ENCODE peak calls at places on chromosome 17, in five cellular contexts. Q is A549, S is hepatocyte, H is fibroblast of lung, K is GM23248. G is an unnamed sample.

GRCh38 chr17:60601443-60602384 is 1.7 kb downstream of the PPM1D start:
- DNase-seq in S (peak), Q (peak), H (peak), K (peak), G (peak)

GRCh38 chr17:47949197-47949759 is 7.9 kb downstream of the PNPO start:
- DNase-seq in S (peak), Q (peak), H (peak), K (peak), G (peak)

GRCh38 chr17:81236784-81237183 is 2.1 kb downstream of the TEPSIN start:
- DNase-seq in Q (no peak), K (no peak), H (no peak), S (no peak), G (no peak)

GRCh38 chr17:45405250-45406086 is 27.2 kb downstream of the ARHGAP27 start:
- DNase-seq in Q (peak), K (peak), H (no peak), S (peak), G (no peak)

GRCh38 chr17:44331249-44331760 is 6.7 kb upstream of the SLC25A39 start:
- DNase-seq in S (peak), H (peak), K (peak), Q (peak), G (peak)

GRCh38 chr17:35089846-35090193 is 26.3 kb upstream of the RFFL start:
- DNase-seq in H (no peak), S (peak), Q (peak), K (peak), G (no peak)

GRCh38 chr17:10316986-10317834 is 55.6 kb downstream of the MYH13 start:
- DNase-seq in Q (peak), K (peak), H (peak), S (peak), G (peak)

GRCh38 chr17:35978346-35978745 is 3.0 kb downstream of the CCL16 start:
- DNase-seq in K (no peak), S (no peak), Q (no peak), H (no peak), G (no peak)

GRCh38 chr17:82213251-82214011 is 789 bp upstream of the CCDC57 start:
- DNase-seq in K (peak), H (peak), S (peak), Q (peak), G (no peak)

GRCh38 chr17:74773414-74773813 is 2.7 kb downstream of the NAT9 start:
- DNase-seq in H (no peak), S (no peak), Q (no peak), K (no peak), G (no peak)

GRCh38 chr17:82559779-82560642 is 40.5 kb downstream of the FOXK2 start:
- DNase-seq in H (no peak), Q (no peak), K (no peak), S (no peak), G (no peak)

GRCh38 chr17:56779306-56779705 is 54.4 kb downstream of the C17orf67 start:
- DNase-seq in S (no peak), K (peak), Q (no peak), H (no peak), G (no peak)

GRCh38 chr17:63592797-63593196 is 7.9 kb upstream of the TACO1 start:
- DNase-seq in S (no peak), Q (no peak), H (no peak), K (no peak), G (no peak)

GRCh38 chr17:62950067-62950466 is 16.0 kb upstream of the TANC2 start:
- DNase-seq in Q (peak), K (peak), H (peak), S (peak), G (no peak)

GRCh38 chr17:82272495-82273326 is 789 bp downstream of the CSNK1D start:
- DNase-seq in K (peak), Q (no peak), H (no peak), S (peak), G (peak)

GRCh38 chr17:70137451-70138230 is 31.7 kb upstream of the KCNJ2 start:
- DNase-seq in H (peak), Q (peak), S (peak), K (peak), G (peak)

GRCh38 chr17:57257213-57257873 is 1.0 kb downstream of the MSI2 start:
- DNase-seq in H (no peak), K (peak), S (no peak), Q (no peak), G (peak)

DNA sequence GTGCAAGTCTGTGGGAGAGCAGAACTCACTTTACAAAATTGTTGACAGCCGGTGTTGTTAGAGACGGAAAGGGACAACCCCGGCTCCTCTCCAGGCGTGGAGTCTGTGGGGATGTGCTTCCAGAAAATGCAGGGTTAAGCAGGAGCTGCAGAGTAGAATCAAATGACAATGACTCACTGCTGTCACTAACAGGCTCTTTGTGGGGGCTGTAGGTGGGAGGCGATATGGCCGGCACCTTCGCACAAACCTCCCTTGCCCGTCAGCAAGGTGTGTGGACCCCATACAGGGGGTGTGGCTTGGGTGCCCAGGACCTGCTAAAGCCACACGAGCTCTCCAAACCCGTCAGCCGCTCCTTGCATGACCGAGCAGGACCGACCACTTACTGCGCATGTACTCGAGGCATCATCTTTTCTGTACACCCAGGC is 5.8 kb downstream of the PDK2 start:
- DNase-seq in S (peak), K (peak), Q (no peak), H (no peak), G (no peak)
- H3K4me2 ChIP-seq in S (peak), K (no peak), Q (peak), H (peak), G (no peak)

GRCh38 chr17:40553694-40554534 is 11.4 kb downstream of the CCR7 start:
- DNase-seq in S (no peak), Q (no peak), K (peak), H (peak), G (no peak)
- H3K4me3 ChIP-seq in S (no peak), Q (no peak), K (peak), H (no peak), G (no peak)

GRCh38 chr17:8382052-8382879 is 727 bp downstream of the RPL26 start:
- DNase-seq in Q (no peak), H (peak), K (peak), S (no peak), G (peak)
- H3K4me2 ChIP-seq in Q (peak), H (peak), K (peak), S (peak), G (peak)

GRCh38 chr17:73226556-73227172 is 33.8 kb downstream of the COG1 start:
- DNase-seq in H (no peak), Q (no peak), S (no peak), K (no peak), G (no peak)
- H3K4me3 ChIP-seq in H (peak), Q (no peak), S (no peak), K (peak), G (no peak)

GRCh38 chr17:6668727-6669425 is 17.3 kb downstream of the C17orf100 start:
- DNase-seq in H (no peak), K (no peak), Q (no peak), S (no peak), G (no peak)

GRCh38 chr17:6668219-6668618 is 16.7 kb downstream of the C17orf100 start:
- DNase-seq in Q (no peak), S (no peak), K (no peak), H (no peak), G (no peak)

GRCh38 chr17:6670571-6670970 is 19.0 kb downstream of the C17orf100 start:
- DNase-seq in K (no peak), Q (no peak), S (no peak), H (no peak), G (no peak)

GRCh38 chr17:6670999-6671398 is 19.4 kb downstream of the C17orf100 start:
- DNase-seq in H (no peak), Q (no peak), K (no peak), S (no peak), G (no peak)

GRCh38 chr17:6669479-6670212 is 18.1 kb downstream of the C17orf100 start:
- DNase-seq in S (no peak), H (no peak), Q (peak), K (no peak), G (no peak)
- H3K4me2 ChIP-seq in S (no peak), H (no peak), Q (peak), K (no peak), G (no peak)

GRCh38 chr17:4583796-4584124 is 569 bp upstream of the SMTNL2 start:
- DNase-seq in S (peak), H (no peak), Q (peak), K (peak), G (no peak)
- H3K4me3 ChIP-seq in S (peak), H (peak), Q (peak), K (no peak), G (no peak)

DNA sequence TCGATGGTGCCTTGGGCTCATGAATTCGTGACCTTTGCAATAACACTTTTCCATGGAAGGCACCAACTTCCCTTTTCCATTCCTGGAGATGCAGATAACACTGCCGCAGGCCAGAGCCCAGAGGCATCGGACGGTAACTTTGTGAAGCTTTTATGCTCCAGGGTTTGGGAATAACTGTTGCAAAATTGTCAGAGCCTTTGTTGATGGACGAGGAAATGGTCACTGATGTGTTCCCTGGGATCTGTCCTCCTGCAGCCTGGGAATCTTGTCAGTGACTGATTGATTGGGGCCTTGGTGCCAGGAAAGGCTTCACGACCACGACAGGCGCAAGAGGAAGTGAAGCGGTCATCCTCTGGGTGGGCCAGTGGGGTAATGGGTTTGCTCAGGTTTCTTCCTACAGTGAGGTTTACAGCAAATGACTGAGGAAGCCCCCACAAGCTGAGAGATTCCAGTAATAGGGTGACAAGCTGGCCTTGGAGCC is 37.4 kb downstream of the PGS1 start:
- DNase-seq in S (no peak), H (no peak), Q (no peak), K (no peak), G (no peak)
- H3K4me2 ChIP-seq in S (peak), H (no peak), Q (no peak), K (no peak), G (no peak)

GRCh38 chr17:39000021-39000601 is 32.9 kb upstream of the FBXO47 start:
- DNase-seq in S (no peak), H (no peak), K (peak), Q (no peak), G (no peak)

GRCh38 chr17:38996660-38997337 is 29.6 kb upstream of the FBXO47 start:
- DNase-seq in S (no peak), K (peak), H (no peak), Q (no peak), G (no peak)

GRCh38 chr17:39002991-39003715 is 36.0 kb upstream of the FBXO47 start:
- DNase-seq in S (no peak), Q (no peak), K (peak), H (peak), G (no peak)

DNA sequence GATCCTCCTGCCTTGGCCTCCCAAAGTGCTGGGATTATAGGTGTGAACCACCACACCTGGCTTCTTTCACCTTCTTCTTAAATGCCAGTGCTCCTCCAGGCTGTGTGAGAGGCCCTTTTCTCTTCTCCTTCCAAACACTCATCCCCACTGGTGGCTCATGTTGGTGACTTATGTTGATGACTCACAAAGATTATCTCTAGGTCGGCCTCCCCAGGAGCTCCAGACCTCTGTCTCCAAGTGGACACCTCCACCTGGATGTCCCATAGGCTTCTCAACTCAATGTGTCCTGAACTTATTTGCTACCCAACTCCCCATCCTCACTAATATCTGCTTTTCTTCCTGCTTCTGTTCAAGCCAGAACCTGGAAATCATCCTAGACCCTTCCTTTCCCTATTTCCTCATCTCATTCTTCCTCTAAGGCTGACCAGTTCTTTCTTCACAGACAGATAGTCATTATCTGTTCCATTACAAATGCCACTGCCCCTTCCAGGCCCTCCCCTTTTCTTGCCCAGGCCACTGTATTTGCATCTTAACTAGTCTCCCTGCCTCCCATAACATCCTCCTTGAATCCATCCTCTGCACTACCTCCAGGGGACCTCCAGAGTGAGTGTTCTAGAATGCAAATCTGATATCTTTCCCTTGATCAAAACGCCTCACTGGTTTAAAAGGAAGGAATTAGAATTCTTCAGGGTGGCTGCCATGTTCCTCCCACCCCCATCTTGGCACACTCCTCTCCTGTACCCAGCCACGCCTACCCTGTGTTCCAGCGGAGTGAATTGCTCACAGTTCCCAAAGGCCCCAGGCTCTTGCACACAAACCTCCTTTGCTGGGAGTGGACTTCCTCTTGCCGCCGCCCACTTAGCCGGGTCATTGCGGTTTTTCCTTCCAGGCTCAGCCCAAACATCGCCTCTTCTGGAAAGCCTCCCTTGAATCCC is 34.8 kb upstream of the FBXO47 start:
- DNase-seq in Q (peak), H (peak), S (no peak), K (peak), G (no peak)
- H3K4me3 ChIP-seq in Q (no peak), H (no peak), S (no peak), K (peak), G (no peak)

GRCh38 chr17:19753661-19754463 is 5.8 kb upstream of the ALDH3A1 start:
- DNase-seq in S (no peak), K (peak), H (no peak), Q (peak), G (no peak)
- H3K4me2 ChIP-seq in S (no peak), K (peak), H (no peak), Q (peak), G (no peak)

G was measured in MM.1S.